ENCODE peak calls at places on chromosomes 5 and 9, in six cellular contexts. X is heart right ventricle, Q is ascending aorta, D is body of pancreas, M is cardiac muscle cell, P is tibial artery. C is an unnamed sample.

GRCh38 chr5:158869092-158869491 is 230.6 kb downstream of the EBF1 start:
- DNase-seq in M (no peak), Q (no peak), P (no peak), X (no peak), D (no peak), C (no peak)

GRCh38 chr5:111159845-111160244 is 64.3 kb upstream of the CAMK4 start:
- DNase-seq in D (no peak), Q (no peak), M (no peak), P (no peak), X (no peak), C (no peak)

GRCh38 chr9:71665247-71665646 is 103.1 kb downstream of the CEMIP2 start:
- DNase-seq in X (no peak), Q (no peak), P (no peak), M (no peak), D (no peak), C (no peak)

GRCh38 chr9:130936285-130937117 is 2.5 kb downstream of the FIBCD1 start:
- DNase-seq in Q (peak), P (peak), X (no peak), D (no peak), M (peak), C (no peak)

GRCh38 chr5:167582916-167583315 is 708.5 kb upstream of the WWC1 start:
- DNase-seq in X (no peak), Q (no peak), P (no peak), D (no peak), M (no peak), C (no peak)

GRCh38 chr5:10724799-10725507 is 36.1 kb downstream of the DAP start:
- DNase-seq in P (peak), D (peak), M (no peak), X (peak), Q (peak), C (no peak)

GRCh38 chr5:172119921-172120688 is 67.9 kb downstream of the STK10 start:
- DNase-seq in Q (no peak), D (no peak), X (no peak), M (no peak), P (no peak), C (no peak)

GRCh38 chr5:125140220-125140619 is 393.8 kb upstream of the ZNF608 start:
- DNase-seq in P (no peak), D (no peak), Q (no peak), M (no peak), X (no peak), C (no peak)

GRCh38 chr9:15873573-15874177 is 320.8 kb downstream of the CCDC171 start:
- DNase-seq in D (no peak), P (no peak), M (peak), X (no peak), Q (no peak), C (no peak)

GRCh38 chr5:118592234-118592633 is 396.1 kb downstream of the DTWD2 start:
- DNase-seq in X (no peak), M (no peak), P (no peak), D (no peak), Q (no peak), C (no peak)

GRCh38 chr5:119537704-119538103 is 85.4 kb downstream of the HSD17B4 start:
- DNase-seq in Q (no peak), X (no peak), P (no peak), D (no peak), M (no peak), C (no peak)

GRCh38 chr9:133404440-133405002 is 13.3 kb downstream of the REXO4 start:
- DNase-seq in P (no peak), X (no peak), M (no peak), Q (no peak), D (no peak), C (no peak)

GRCh38 chr5:169826618-169827017 is 153.7 kb downstream of the INSYN2B start:
- DNase-seq in M (no peak), Q (no peak), P (no peak), D (no peak), X (no peak), C (no peak)

GRCh38 chr5:154384480-154385235 is 61.1 kb upstream of the SAP30L start:
- DNase-seq in D (no peak), P (no peak), Q (no peak), X (no peak), M (no peak), C (no peak)

GRCh38 chr5:139061274-139061673 is 136.9 kb downstream of the SIL1 start:
- DNase-seq in D (peak), P (peak), Q (peak), M (no peak), X (peak), C (no peak)

GRCh38 chr5:10736354-10736753 is 24.7 kb downstream of the DAP start:
- DNase-seq in D (no peak), M (no peak), Q (no peak), X (no peak), P (no peak), C (no peak)

GRCh38 chr5:179345429-179346321 is at the start of gene ADAMTS2:
- DNase-seq in P (peak), D (no peak), Q (peak), X (peak), M (peak), C (peak)

GRCh38 chr5:6142353-6142752 is 236.0 kb downstream of the MED10 start:
- DNase-seq in M (no peak), Q (no peak), D (no peak), X (no peak), P (no peak), C (no peak)

GRCh38 chr5:61330341-61330878 is 1.6 kb upstream of the ZSWIM6 start:
- DNase-seq in D (peak), M (no peak), P (no peak), X (peak), Q (peak), C (peak)

GRCh38 chr5:174503461-174504265 is 220.7 kb upstream of the MSX2 start:
- DNase-seq in Q (no peak), D (peak), M (no peak), X (no peak), P (no peak), C (no peak)

GRCh38 chr9:34627716-34628655 is 880 bp downstream of the ARID3C start:
- DNase-seq in Q (no peak), P (no peak), D (no peak), M (no peak), X (no peak), C (no peak)
- H3K4me3 ChIP-seq in Q (peak), P (peak), D (no peak), M (peak), X (peak), C (no peak)

GRCh38 chr9:119360237-119360636 is 9.0 kb downstream of the BRINP1 start:
- DNase-seq in Q (no peak), D (no peak), X (no peak), P (no peak), M (no peak), C (no peak)

DNA sequence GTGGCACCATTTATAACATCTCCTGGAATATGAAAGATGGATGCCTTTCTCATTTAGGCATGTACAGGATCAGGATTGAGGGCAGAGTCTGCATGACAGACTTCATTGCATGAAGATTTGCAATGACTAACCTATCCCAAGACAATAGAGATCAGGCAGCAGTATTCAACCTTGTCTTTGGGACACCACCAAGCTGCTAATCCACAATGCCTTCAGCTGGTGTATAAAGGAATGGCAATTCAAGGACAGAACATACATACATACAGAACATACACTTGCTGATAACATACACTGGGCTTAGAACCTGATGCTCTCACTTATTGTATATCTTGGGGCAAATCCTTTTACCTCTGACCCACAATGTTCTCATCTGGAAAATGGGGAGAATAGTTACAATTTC is 11.5 kb downstream of the BRINP1 start:
- DNase-seq in Q (no peak), D (no peak), M (no peak), P (no peak), X (no peak), C (no peak)
- TF ChIP-seq CTCF in Q (no peak), D (no peak), M (no peak), P (no peak), X (no peak), C (no peak)

DNA sequence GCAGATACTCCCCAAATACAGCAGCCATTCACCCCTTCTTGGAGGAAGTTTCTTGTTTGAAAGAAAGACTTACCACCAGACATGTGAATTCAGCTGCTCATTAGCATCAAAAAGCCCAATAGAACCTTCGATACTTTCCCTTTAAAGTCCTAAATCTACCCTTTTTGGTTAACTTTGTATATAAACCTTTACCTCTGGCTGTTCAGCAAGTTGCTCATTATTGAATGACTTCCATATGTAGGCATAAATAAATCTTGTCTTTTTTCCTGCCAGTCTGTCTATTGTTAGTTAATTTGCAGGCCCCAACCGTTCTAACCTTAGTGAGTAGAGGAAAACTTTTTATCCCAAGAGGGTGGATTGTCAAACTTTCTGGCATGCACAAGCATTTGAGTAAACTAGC is 27.9 kb upstream of the FBXL17 start:
- DNase-seq in X (no peak), Q (no peak), D (no peak), M (no peak), P (no peak), C (no peak)
- H3K27ac ChIP-seq in X (no peak), Q (no peak), D (no peak), M (no peak), P (no peak), C (no peak)

GRCh38 chr9:121073038-121073437 is 1.7 kb upstream of the CNTRL start:
- DNase-seq in Q (peak), M (no peak), X (peak), P (peak), D (no peak), C (peak)
- H3K4me3 ChIP-seq in Q (peak), M (no peak), X (no peak), P (peak), D (no peak), C (no peak)

DNA sequence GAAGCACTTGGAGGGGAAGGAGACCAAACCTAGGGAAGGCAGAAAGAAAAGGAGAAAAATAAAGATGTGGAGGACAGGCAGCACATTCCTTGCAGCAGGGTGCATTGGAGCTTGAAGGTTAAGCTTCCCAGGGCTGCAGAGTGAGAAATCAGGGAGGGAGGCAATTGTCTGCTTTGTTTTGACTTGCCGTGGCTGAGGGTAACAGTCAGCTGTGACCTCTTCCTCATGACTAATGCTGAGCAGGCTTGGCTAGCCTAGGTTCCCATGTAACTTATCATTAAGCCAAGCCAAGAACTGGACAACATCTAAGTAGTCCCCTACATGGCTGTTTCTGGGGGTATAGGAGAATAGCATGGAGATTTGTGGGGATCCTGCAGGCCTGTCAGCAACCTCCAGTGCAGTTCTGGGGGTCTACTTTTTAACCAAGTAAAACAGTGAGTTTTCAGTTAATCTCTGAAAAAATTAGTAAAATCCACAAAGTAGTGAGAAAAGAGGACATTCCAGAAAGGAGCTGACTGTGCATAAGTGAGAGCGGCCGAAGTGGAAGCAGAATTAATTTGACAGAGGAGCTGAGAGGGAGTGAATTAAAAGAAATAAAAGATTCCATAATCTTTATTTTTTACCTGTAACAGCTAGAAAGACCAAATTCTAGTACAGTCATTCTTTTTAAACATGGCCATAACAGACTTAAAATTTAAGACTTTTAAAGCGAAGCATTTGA is 149.0 kb downstream of the SGCD start:
- DNase-seq in Q (peak), P (peak), D (no peak), X (peak), M (peak), C (no peak)
- TF ChIP-seq CTCF in Q (no peak), P (no peak), D (no peak), X (no peak), M (peak), C (no peak)

GRCh38 chr9:126372716-126373115 is 46.1 kb downstream of the MVB12B start:
- DNase-seq in M (no peak), P (no peak), Q (no peak), X (no peak), D (no peak), C (no peak)
- H3K27ac ChIP-seq in M (no peak), P (no peak), Q (no peak), X (no peak), D (no peak), C (peak)

GRCh38 chr5:157648275-157648990 is 3.8 kb downstream of the SOX30 start:
- DNase-seq in D (no peak), X (no peak), P (no peak), Q (no peak), M (no peak), C (no peak)

GRCh38 chr5:157651623-157652376 is 438 bp downstream of the SOX30 start:
- DNase-seq in X (peak), D (peak), Q (peak), P (peak), M (no peak), C (peak)

GRCh38 chr5:157649091-157649490 is 3.1 kb downstream of the SOX30 start:
- DNase-seq in P (no peak), Q (no peak), X (no peak), D (no peak), M (no peak), C (no peak)

GRCh38 chr5:157652377-157652692 is at the start of gene SOX30:
- DNase-seq in Q (no peak), D (no peak), P (no peak), X (no peak), M (no peak), C (no peak)

GRCh38 chr5:157651011-157651611 is 1.1 kb downstream of the SOX30 start:
- DNase-seq in X (no peak), P (no peak), D (no peak), Q (no peak), M (no peak), C (no peak)
- H3K4me3 ChIP-seq in X (peak), P (peak), D (no peak), Q (peak), M (no peak), C (no peak)

GRCh38 chr9:83537331-83538171 is 650 bp downstream of the FRMD3 start:
- DNase-seq in M (peak), X (peak), Q (no peak), D (no peak), P (no peak), C (no peak)
- TF ChIP-seq CTCF in M (no peak), X (no peak), Q (no peak), D (no peak), P (no peak), C (no peak)

C was measured in lung.